ENCODE peak calls at places on chromosomes 12 and 14, in ten cellular contexts. W is fibroblast of mammary gland; Z is stimulated activated CD4-positive, alpha-beta T cell treated with anti-CD3 and anti-CD28 coated beads, Interleukin-4, amount 100 ng/mL, for 48 hours; I is non-pigmented ciliary epithelial cell; X is cardiac muscle cell; U is AG09309; K is lung microvascular endothelial cell; P is OCI-M1; F is posterior cingulate gyrus; T is AG04449. H is an unnamed sample.

GRCh38 chr12:26833692-26834168 is 736 bp upstream of the ITPR2 start:
- DNase-seq in W (peak), Z (peak), I (no peak), X (peak), U (no peak), K (peak), P (peak), F (no peak), T (no peak), H (no peak)

GRCh38 chr14:105926415-105927093 is 400.2 kb downstream of the TMEM121 start:
- DNase-seq in W (no peak), Z (no peak), I (no peak), X (no peak), U (no peak), K (no peak), P (no peak), F (peak), T (no peak), H (no peak)

GRCh38 chr12:12779529-12779928 is 5.9 kb upstream of the APOLD1 start:
- DNase-seq in W (peak), Z (no peak), I (peak), X (no peak), U (peak), K (peak), P (no peak), F (no peak), T (no peak), H (peak)

GRCh38 chr12:109134186-109134917 is 18.0 kb downstream of the ACACB start:
- DNase-seq in W (peak), Z (no peak), I (no peak), X (peak), U (peak), K (peak), P (peak), F (no peak), T (no peak), H (no peak)

GRCh38 chr12:11545438-11546330 is 103.8 kb upstream of the ETV6 start:
- DNase-seq in W (no peak), Z (no peak), I (no peak), X (peak), U (no peak), K (peak), P (peak), F (no peak), T (no peak), H (no peak)

GRCh38 chr14:63504628-63505027 is 38.5 kb downstream of the PPP2R5E start:
- DNase-seq in W (no peak), Z (no peak), I (no peak), X (no peak), U (no peak), K (no peak), P (no peak), F (no peak), T (no peak), H (no peak)

GRCh38 chr12:125610292-125610691 is 545.1 kb downstream of the AACS start:
- DNase-seq in W (no peak), Z (no peak), I (no peak), X (no peak), U (no peak), K (no peak), P (no peak), F (no peak), T (no peak), H (no peak)

GRCh38 chr14:61609143-61609851 is 86.0 kb upstream of the HIF1A start:
- DNase-seq in W (peak), Z (no peak), I (no peak), X (no peak), U (no peak), K (peak), P (no peak), F (peak), T (no peak), H (no peak)

GRCh38 chr12:113425960-113426453 is 3.8 kb downstream of the SDSL start:
- DNase-seq in W (no peak), Z (no peak), I (no peak), X (no peak), U (no peak), K (no peak), P (peak), F (no peak), T (no peak), H (no peak)

GRCh38 chr12:100741084-100741711 is 53.4 kb upstream of the ANO4 start:
- DNase-seq in W (peak), Z (no peak), I (no peak), X (peak), U (peak), K (peak), P (peak), F (no peak), T (no peak), H (no peak)